ENCODE peak calls at places on chromosomes 6 and 20, in eight cellular contexts. K, O, Y, P, S, J, L and U are unnamed samples.

GRCh38 chr20:577167-577791 is 32.8 kb downstream of the TCF15 start:
- DNase-seq in K (peak; percentile 61), S (peak; percentile 55), L (peak; percentile 6), Y (no peak), O (peak; percentile 15), J (peak; percentile 4), P (peak; percentile 18), U (no peak)

GRCh38 chr6:15987569-15987968 is 141.3 kb upstream of the MYLIP start:
- DNase-seq in Y (no peak), L (peak; percentile 0), O (peak; percentile 24), J (no peak), S (no peak), K (no peak), P (peak; percentile 77), U (no peak)

GRCh38 chr6:129766959-129767728 is 57.2 kb upstream of the ARHGAP18 start:
- DNase-seq in S (peak; percentile 73), Y (no peak), O (peak; percentile 74), K (no peak), P (peak; percentile 46), J (peak; percentile 51), L (peak; percentile 58), U (peak; percentile 49)

GRCh38 chr6:143807103-143807425 is 36.1 kb upstream of the LTV1 start:
- DNase-seq in J (no peak), Y (no peak), S (no peak), K (no peak), P (no peak), O (no peak), L (no peak), U (no peak)

GRCh38 chr6:125102901-125103300 is 50.7 kb upstream of the TPD52L1 start:
- DNase-seq in Y (no peak), J (peak; percentile 97), P (peak; percentile 86), L (peak; percentile 88), S (peak; percentile 82), O (peak; percentile 75), K (no peak), U (no peak)

GRCh38 chr6:2810092-2810671 is 31.5 kb downstream of the SERPINB1 start:
- DNase-seq in Y (peak; percentile 61), P (no peak), L (no peak), J (peak; percentile 18), S (peak; percentile 24), K (no peak), O (peak; percentile 100), U (no peak)

GRCh38 chr6:87909849-87910248 is 137.8 kb upstream of the SPACA1 start:
- DNase-seq in L (peak; percentile 73), K (no peak), Y (no peak), P (peak; percentile 25), S (peak; percentile 86), J (peak; percentile 75), O (peak; percentile 83), U (no peak)

GRCh38 chr6:151059612-151060095 is 180.1 kb upstream of the AKAP12 start:
- DNase-seq in P (peak; percentile 56), S (peak; percentile 14), K (no peak), O (no peak), Y (no peak), L (peak; percentile 37), J (peak; percentile 23), U (no peak)

GRCh38 chr6:9467746-9468145 is 947.1 kb downstream of the TFAP2A start:
- DNase-seq in J (peak; percentile 83), P (peak; percentile 45), S (peak; percentile 85), K (no peak), L (peak; percentile 42), Y (no peak), O (peak; percentile 11), U (no peak)

GRCh38 chr6:129492260-129492659 is 217.7 kb downstream of the ARHGAP18 start:
- DNase-seq in K (no peak), S (peak; percentile 48), Y (no peak), P (no peak), O (no peak), L (no peak), J (no peak), U (no peak)

GRCh38 chr6:138540468-138540867 is 41.2 kb upstream of the NHSL1 start:
- DNase-seq in Y (no peak), S (peak; percentile 79), J (peak; percentile 96), K (no peak), P (peak; percentile 92), O (no peak), L (peak; percentile 98), U (no peak)

GRCh38 chr20:6700563-6701328 is 66.7 kb upstream of the BMP2 start:
- DNase-seq in S (no peak), P (no peak), O (no peak), J (no peak), Y (no peak), K (no peak), L (no peak), U (no peak)

GRCh38 chr6:136640132-136640915 is 90.1 kb upstream of the MAP7 start:
- DNase-seq in K (no peak), P (peak; percentile 74), S (peak; percentile 94), J (peak; percentile 83), L (peak; percentile 69), Y (no peak), O (peak; percentile 67), U (no peak)

GRCh38 chr6:167424060-167424673 is 99.3 kb downstream of the TTLL2 start:
- DNase-seq in L (no peak), P (no peak), O (no peak), Y (no peak), S (no peak), J (no peak), K (no peak), U (no peak)

GRCh38 chr20:33387177-33387576 is 14.1 kb downstream of the CDK5RAP1 start:
- DNase-seq in K (no peak), S (peak; percentile 85), L (peak; percentile 32), O (peak; percentile 93), J (peak; percentile 65), Y (no peak), P (peak; percentile 66), U (no peak)

GRCh38 chr6:27863962-27864905 is 48.0 kb downstream of the OR2B2 start:
- DNase-seq in L (peak; percentile 17), P (peak; percentile 34), Y (no peak), K (peak; percentile 68), J (peak; percentile 16), O (peak; percentile 22), S (peak; percentile 52), U (no peak)
- H3K4me3 ChIP-seq in L (peak overlapping the region; percentile 68), P (peak overlapping the region; percentile 63), Y (peak overlapping the region; percentile 39), K (peak overlapping the region; percentile 67), J (peak overlapping the region; percentile 82), O (peak overlapping the region; percentile 83), S (peak overlapping the region; percentile 85), U (peak overlapping the region; percentile 71)

GRCh38 chr6:108163267-108163643 is 2.6 kb upstream of the NR2E1 start:
- DNase-seq in K (peak; percentile 5), P (no peak), S (no peak), O (peak; percentile 72), L (no peak), Y (no peak), J (no peak), U (no peak)

GRCh38 chr6:108164815-108165706 is 761 bp upstream of the NR2E1 start:
- DNase-seq in S (peak; percentile 10), J (no peak), K (no peak), L (no peak), P (no peak), Y (no peak), O (no peak), U (no peak)

GRCh38 chr6:108164537-108164814 is 1.3 kb upstream of the NR2E1 start:
- DNase-seq in J (no peak), S (no peak), K (no peak), Y (no peak), O (no peak), L (no peak), P (no peak), U (no peak)

GRCh38 chr6:108161724-108162282 is 4.0 kb upstream of the NR2E1 start:
- DNase-seq in P (no peak), L (no peak), O (no peak), Y (no peak), J (no peak), S (no peak), K (no peak), U (no peak)

GRCh38 chr6:108163644-108164536 is 1.9 kb upstream of the NR2E1 start:
- DNase-seq in P (no peak), S (peak; percentile 10), K (no peak), O (peak; percentile 64), Y (no peak), L (no peak), J (no peak), U (no peak)
- H3K4me3 ChIP-seq in P (no peak overlapping the region), S (no peak overlapping the region), K (no peak overlapping the region), O (no peak overlapping the region), Y (no peak overlapping the region), L (no peak overlapping the region), J (no peak overlapping the region), U (no peak overlapping the region)

GRCh38 chr6:31560697-31561058 is 11.4 kb upstream of the LTA start:
- DNase-seq in Y (no peak), P (no peak), L (no peak), S (no peak), K (no peak), O (no peak), J (no peak), U (no peak)
- H3K4me3 ChIP-seq in Y (no peak overlapping the region), P (no peak overlapping the region), L (no peak overlapping the region), S (no peak overlapping the region), K (peak overlapping the region; percentile 57), O (no peak overlapping the region), J (no peak overlapping the region), U (no peak overlapping the region)

GRCh38 chr20:61476956-61477355 is 224.9 kb downstream of the CDH4 start:
- DNase-seq in S (no peak), P (no peak), J (no peak), O (no peak), K (no peak), Y (no peak), L (no peak), U (no peak)
- H3K4me3 ChIP-seq in S (no peak overlapping the region), P (no peak overlapping the region), J (no peak overlapping the region), O (no peak overlapping the region), K (no peak overlapping the region), Y (no peak overlapping the region), L (no peak overlapping the region), U (no peak overlapping the region)

DNA sequence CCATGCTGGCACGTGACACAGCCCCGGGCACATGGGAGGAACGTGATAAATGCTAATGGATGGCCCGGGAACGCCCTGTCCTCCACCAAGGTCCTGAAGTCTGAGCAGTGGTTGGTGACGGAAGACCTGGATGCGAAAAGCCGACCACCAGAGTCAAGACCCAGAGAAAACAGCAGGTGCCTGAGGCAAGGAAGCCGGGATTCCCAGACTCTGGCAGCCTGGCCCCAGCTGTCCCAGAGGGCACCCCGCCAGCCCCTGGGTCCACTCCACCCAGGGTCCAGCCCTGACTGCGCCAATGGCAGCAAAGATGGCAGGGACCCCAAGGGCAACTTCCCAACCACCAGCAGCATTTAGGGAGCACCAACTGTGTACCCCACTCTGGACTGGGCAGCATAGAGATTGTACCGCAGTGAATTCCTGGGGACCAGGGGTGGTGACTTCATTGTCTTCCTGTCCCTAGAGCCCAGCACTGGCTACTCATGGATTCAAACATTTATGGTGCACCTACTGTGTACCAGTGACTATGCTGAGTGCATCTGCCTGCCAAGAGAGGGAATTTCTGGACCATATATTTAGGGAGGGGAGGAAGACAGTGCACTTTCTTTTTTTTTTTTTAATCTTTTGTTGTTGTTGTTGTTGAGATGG is 55.4 kb downstream of the UBE2V1 start:
- DNase-seq in L (no peak), O (no peak), K (no peak), Y (no peak), S (no peak), P (no peak), J (no peak), U (no peak)
- H3K4me3 ChIP-seq in L (no peak overlapping the region), O (no peak overlapping the region), K (no peak overlapping the region), Y (no peak overlapping the region), S (no peak overlapping the region), P (no peak overlapping the region), J (no peak overlapping the region), U (no peak overlapping the region)